ENCODE peak calls at places on chromosomes 6 and 20, in six cellular contexts. P, O, I, Z, X and S are unnamed samples.

GRCh38 chr20:56875052-56875663 is 246.1 kb downstream of the TFAP2C start:
- DNase-seq in I (no peak), X (no peak), O (peak; percentile 85), P (no peak), Z (peak; percentile 10), S (no peak)

GRCh38 chr6:33271608-33272357 is at the start of the genes RPS18 and VPS52:
- DNase-seq in Z (peak; percentile 94), I (peak; percentile 92), P (peak; percentile 96), O (peak; percentile 98), X (peak; percentile 93), S (peak; percentile 99)

GRCh38 chr20:57464642-57465211 is 60.2 kb downstream of the CTCFL start:
- DNase-seq in P (peak; percentile 36), O (peak; percentile 22), I (no peak), X (peak; percentile 51), Z (no peak), S (peak; percentile 18)

GRCh38 chr6:168648730-168649129 is 207.7 kb downstream of the SMOC2 start:
- DNase-seq in X (no peak), Z (no peak), I (no peak), O (no peak), P (no peak), S (no peak)

GRCh38 chr6:41278699-41279405 is 7.6 kb downstream of the TREM1 start:
- DNase-seq in I (no peak), X (no peak), P (peak; percentile 60), O (peak; percentile 61), Z (peak; percentile 63), S (peak; percentile 55)

GRCh38 chr6:19180348-19181073 is 656.7 kb upstream of the ID4 start:
- DNase-seq in X (peak; percentile 73), O (peak; percentile 35), I (no peak), Z (peak; percentile 36), P (peak; percentile 82), S (no peak)

GRCh38 chr6:24982231-24982630 is 46.5 kb upstream of the RIPOR2 start:
- DNase-seq in Z (no peak), X (no peak), P (no peak), I (no peak), O (no peak), S (no peak)

GRCh38 chr20:41359541-41360011 is 7.0 kb downstream of the EMILIN3 start:
- DNase-seq in Z (no peak), X (no peak), O (no peak), I (no peak), P (peak; percentile 70), S (no peak)

GRCh38 chr6:75220365-75220764 is 14.5 kb upstream of the COL12A1 start:
- DNase-seq in Z (no peak), X (no peak), P (no peak), I (no peak), O (no peak), S (peak; percentile 49)

GRCh38 chr6:10759312-10759839 is 11.8 kb downstream of the TMEM14B start:
- DNase-seq in Z (no peak), O (peak; percentile 82), X (no peak), P (no peak), I (no peak), S (peak; percentile 33)

GRCh38 chr6:46017726-46018125 is 2.1 kb upstream of the CLIC5 start:
- DNase-seq in P (no peak), X (no peak), Z (no peak), I (no peak), O (no peak), S (no peak)

GRCh38 chr20:10653593-10654288 is 20.1 kb downstream of the JAG1 start:
- DNase-seq in O (peak; percentile 91), P (peak; percentile 49), Z (peak; percentile 41), X (no peak), I (no peak), S (peak; percentile 20)

GRCh38 chr6:116969211-116969863 is 92.3 kb downstream of the RFX6 start:
- DNase-seq in I (no peak), P (no peak), O (peak; percentile 34), Z (peak; percentile 14), X (no peak), S (peak; percentile 64)

GRCh38 chr6:103729658-103730057 is 1130.1 kb downstream of the HACE1 start:
- DNase-seq in X (no peak), P (no peak), O (no peak), Z (no peak), I (no peak), S (no peak)

GRCh38 chr20:11204926-11205768 is 531.3 kb upstream of the JAG1 start:
- DNase-seq in O (peak; percentile 67), I (no peak), P (peak; percentile 56), X (no peak), Z (peak; percentile 74), S (peak; percentile 82)

GRCh38 chr20:32363492-32363891 is 5.4 kb downstream of the ASXL1 start:
- DNase-seq in Z (no peak), P (no peak), O (no peak), I (no peak), X (no peak), S (no peak)
- H3K4me3 ChIP-seq in Z (no peak overlapping the region), P (no peak overlapping the region), O (no peak overlapping the region), I (no peak overlapping the region), X (no peak overlapping the region), S (no peak overlapping the region)

GRCh38 chr20:34070079-34070439 is 42.0 kb downstream of the EIF2S2 start:
- DNase-seq in O (no peak), P (no peak), X (no peak), I (no peak), Z (no peak), S (no peak)

GRCh38 chr20:34072778-34073177 is 39.3 kb downstream of the EIF2S2 start:
- DNase-seq in I (no peak), Z (no peak), X (no peak), P (no peak), O (no peak), S (no peak)

GRCh38 chr20:34074101-34074760 is 37.8 kb downstream of the EIF2S2 start:
- DNase-seq in Z (no peak), I (no peak), P (no peak), X (no peak), O (no peak), S (no peak)

GRCh38 chr20:34069341-34070078 is 42.5 kb downstream of the EIF2S2 start:
- DNase-seq in Z (peak; percentile 83), O (peak; percentile 65), P (peak; percentile 50), I (peak; percentile 76), X (peak; percentile 82), S (peak; percentile 84)

DNA sequence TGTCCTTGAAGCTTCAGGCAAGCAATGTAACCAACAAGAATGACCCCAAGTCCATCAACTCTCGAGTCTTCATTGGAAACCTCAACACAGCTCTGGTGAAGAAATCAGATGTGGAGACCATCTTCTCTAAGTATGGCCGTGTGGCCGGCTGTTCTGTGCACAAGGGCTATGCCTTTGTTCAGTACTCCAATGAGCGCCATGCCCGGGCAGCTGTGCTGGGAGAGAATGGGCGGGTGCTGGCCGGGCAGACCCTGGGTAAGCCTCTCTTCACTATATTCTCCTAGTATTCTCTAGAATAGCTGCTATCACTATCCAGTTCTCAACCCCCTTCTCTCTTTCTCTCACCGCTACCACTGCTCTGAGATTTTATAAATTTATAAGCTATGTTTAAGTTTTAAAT is 40.0 kb downstream of the EIF2S2 start:
- DNase-seq in X (no peak), I (no peak), P (no peak), Z (no peak), O (no peak), S (no peak)
- H3K27ac ChIP-seq in X (no peak overlapping the region), I (no peak overlapping the region), P (no peak overlapping the region), Z (no peak overlapping the region), O (no peak overlapping the region), S (no peak overlapping the region)

GRCh38 chr20:31682352-31682751 is 40.3 kb downstream of the BCL2L1 start:
- DNase-seq in X (no peak), I (no peak), O (no peak), Z (no peak), P (no peak), S (no peak)
- H3K4me3 ChIP-seq in X (no peak overlapping the region), I (no peak overlapping the region), O (no peak overlapping the region), Z (no peak overlapping the region), P (no peak overlapping the region), S (no peak overlapping the region)

GRCh38 chr6:42315991-42316378 is 98.3 kb upstream of the MRPS10 start:
- DNase-seq in P (no peak), Z (peak; percentile 18), X (no peak), I (no peak), O (peak; percentile 97), S (peak; percentile 55)

GRCh38 chr6:42315220-42315990 is 97.7 kb upstream of the MRPS10 start:
- DNase-seq in I (no peak), X (no peak), O (no peak), P (no peak), Z (no peak), S (no peak)

GRCh38 chr6:42318485-42318884 is 100.8 kb upstream of the MRPS10 start:
- DNase-seq in P (no peak), X (no peak), O (no peak), Z (no peak), I (no peak), S (no peak)

GRCh38 chr6:42316390-42316970 is 98.8 kb upstream of the MRPS10 start:
- DNase-seq in X (no peak), P (no peak), O (peak; percentile 66), Z (peak; percentile 35), I (no peak), S (peak; percentile 85)

DNA sequence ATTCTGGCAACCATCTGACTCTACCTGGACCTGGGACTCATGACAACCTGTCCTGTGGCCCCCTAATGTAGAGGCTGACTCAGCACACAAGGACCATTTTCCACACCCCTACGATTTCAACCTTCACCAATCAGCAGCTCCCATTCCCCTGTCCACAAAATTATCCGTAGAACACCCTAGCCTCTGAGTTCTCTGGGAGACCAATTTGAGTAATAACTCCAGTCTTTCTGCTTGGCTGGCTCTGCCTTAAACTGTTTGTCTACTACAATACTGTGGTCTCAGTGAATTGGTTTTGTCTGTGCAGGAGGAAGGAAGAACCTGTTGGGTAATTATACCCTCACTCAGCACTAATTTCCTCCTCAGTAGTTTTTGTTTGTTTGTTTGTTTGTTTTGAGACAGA is 99.3 kb upstream of the MRPS10 start:
- DNase-seq in Z (no peak), O (no peak), X (no peak), I (no peak), P (no peak), S (no peak)
- H3K27ac ChIP-seq in Z (peak overlapping the region; percentile 37), O (peak overlapping the region; percentile 88), X (peak overlapping the region; percentile 34), I (no peak overlapping the region), P (no peak overlapping the region), S (peak overlapping the region; percentile 82)

GRCh38 chr20:45342863-45343444 is 5.3 kb downstream of the SDC4 start:
- DNase-seq in X (no peak), I (no peak), O (no peak), P (no peak), Z (no peak), S (peak; percentile 80)
- H3K4me3 ChIP-seq in X (no peak overlapping the region), I (peak overlapping the region; percentile 82), O (no peak overlapping the region), P (no peak overlapping the region), Z (peak overlapping the region; percentile 3), S (no peak overlapping the region)

GRCh38 chr20:38159539-38159938 is 5.5 kb downstream of the TGM2 start:
- DNase-seq in P (no peak), O (no peak), I (no peak), X (peak; percentile 10), Z (no peak), S (no peak)
- H3K27ac ChIP-seq in P (peak overlapping the region; percentile 96), O (no peak overlapping the region), I (no peak overlapping the region), X (no peak overlapping the region), Z (peak overlapping the region; percentile 7), S (no peak overlapping the region)

GRCh38 chr20:52071136-52071535 is 120.4 kb downstream of the ZFP64 start:
- DNase-seq in I (no peak), P (no peak), O (no peak), Z (no peak), X (no peak), S (no peak)
- H3K4me3 ChIP-seq in I (no peak overlapping the region), P (no peak overlapping the region), O (no peak overlapping the region), Z (no peak overlapping the region), X (no peak overlapping the region), S (no peak overlapping the region)

GRCh38 chr20:31522756-31523155 is 8.5 kb downstream of the HM13 start:
- DNase-seq in O (no peak), I (no peak), X (no peak), Z (no peak), P (no peak), S (no peak)
- H3K27ac ChIP-seq in O (no peak overlapping the region), I (no peak overlapping the region), X (no peak overlapping the region), Z (no peak overlapping the region), P (no peak overlapping the region), S (no peak overlapping the region)